ENCODE peak calls at places on chromosomes 6 and 20, in seven cellular contexts. O is OCI-LY7, R is hepatocyte, M is GM23338, L is PC-3, V is GM23248, U is HCT116. K is an unnamed sample.

GRCh38 chr6:81166770-81167169 is 585.7 kb downstream of the TENT5A start:
- DNase-seq in L (no peak), M (no peak), O (no peak), R (no peak), U (no peak), V (peak; percentile 75), K (no peak)

GRCh38 chr6:30450908-30451818 is 38.1 kb upstream of the HLA-E start:
- DNase-seq in M (peak; percentile 79), V (peak; percentile 73), U (no peak), L (no peak), O (no peak), R (peak; percentile 17), K (peak; percentile 31)

GRCh38 chr6:52416629-52417151 is 3.5 kb upstream of the EFHC1 start:
- DNase-seq in R (peak; percentile 67), L (peak; percentile 90), V (peak; percentile 80), U (peak; percentile 77), M (peak; percentile 77), O (peak; percentile 80), K (peak; percentile 56)

GRCh38 chr20:37390891-37391525 is 45.1 kb downstream of the SRC start:
- DNase-seq in U (no peak), M (no peak), V (no peak), L (no peak), O (no peak), R (no peak), K (no peak)

GRCh38 chr6:37456816-37457560 is 24.0 kb downstream of the CMTR1 start:
- DNase-seq in L (peak; percentile 44), R (no peak), M (no peak), O (no peak), U (no peak), V (peak; percentile 96), K (no peak)

GRCh38 chr20:50494428-50494827 is 15.8 kb upstream of the PTPN1 start:
- DNase-seq in O (no peak), V (no peak), R (no peak), U (no peak), M (no peak), L (no peak), K (no peak)

GRCh38 chr6:129110687-129111343 is 227.9 kb downstream of the LAMA2 start:
- DNase-seq in U (no peak), R (no peak), O (no peak), V (no peak), M (no peak), L (no peak), K (no peak)

GRCh38 chr6:129695373-129696027 is 14.5 kb downstream of the ARHGAP18 start:
- DNase-seq in U (no peak), O (no peak), R (no peak), V (no peak), M (no peak), L (no peak), K (no peak)

GRCh38 chr6:12241493-12242214 is 48.5 kb upstream of the EDN1 start:
- DNase-seq in R (peak; percentile 15), M (no peak), O (no peak), U (no peak), L (no peak), V (peak; percentile 36), K (no peak)

GRCh38 chr6:97947841-97948240 is 664.8 kb upstream of the MMS22L start:
- DNase-seq in R (peak; percentile 74), U (peak; percentile 82), M (no peak), V (peak; percentile 24), L (peak; percentile 95), O (no peak), K (no peak)

GRCh38 chr20:3670511-3670910 is 7.3 kb upstream of the GFRA4 start:
- DNase-seq in R (no peak), M (peak; percentile 44), U (no peak), V (peak; percentile 79), O (no peak), L (peak; percentile 17), K (peak; percentile 33)
- TF ChIP-seq EZH2phosphoT487 in R (no peak), M (no peak), U (no peak), V (no peak), O (no peak), L (no peak), K (no peak)

DNA sequence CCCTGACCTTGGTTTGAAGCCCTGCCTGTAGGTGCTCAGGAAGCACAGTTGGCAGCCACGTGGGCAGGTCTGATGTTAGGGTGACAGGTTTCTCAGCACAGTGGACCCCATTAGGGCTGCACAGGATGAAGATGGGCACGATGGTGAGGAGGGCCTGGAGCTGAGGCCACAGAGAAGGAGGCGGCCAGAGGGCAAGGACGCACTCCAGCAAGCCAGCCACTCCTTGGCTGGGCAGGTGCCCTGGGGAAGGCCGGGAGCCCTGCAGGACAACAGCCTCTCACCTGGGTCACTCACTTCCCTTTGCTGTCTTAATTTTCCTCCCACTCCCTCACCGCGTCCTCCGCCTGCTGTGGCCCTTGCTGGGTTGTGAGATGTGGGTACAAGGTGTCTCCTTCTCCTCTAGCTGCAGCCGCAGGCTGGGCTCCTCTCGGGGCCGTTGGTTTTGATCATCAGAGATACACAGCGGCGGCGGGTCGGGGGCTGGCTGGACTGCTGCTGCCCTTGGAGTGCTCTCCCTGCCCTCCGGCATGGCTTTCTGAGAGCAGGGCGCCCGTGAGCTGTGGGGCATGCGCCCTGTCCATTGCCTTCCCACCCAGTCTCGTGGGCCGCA is 5.7 kb downstream of the OSBPL2 start:
- DNase-seq in R (no peak), M (no peak), U (no peak), V (no peak), L (no peak), O (no peak), K (no peak)
- H4K20me1 ChIP-seq in R (peaks cover 96% of the 10 kb centered on the region), M (peaks cover 27% of the 10 kb centered on the region), U (no peaks in the 10 kb centered on the region), V (no peaks in the 10 kb centered on the region), L (peaks cover 34% of the 10 kb centered on the region), O (no peaks in the 10 kb centered on the region), K (peaks cover 100% of the 10 kb centered on the region)

GRCh38 chr6:122289721-122290501 is 109.5 kb upstream of the HSF2 start:
- DNase-seq in O (no peak), U (peak; percentile 13), L (peak; percentile 30), R (peak; percentile 32), M (peak; percentile 76), V (peak; percentile 42), K (peak; percentile 58)
- TF ChIP-seq EZH2phosphoT487 in O (no peak), U (no peak), L (no peak), R (no peak), M (no peak), V (no peak), K (no peak)

DNA sequence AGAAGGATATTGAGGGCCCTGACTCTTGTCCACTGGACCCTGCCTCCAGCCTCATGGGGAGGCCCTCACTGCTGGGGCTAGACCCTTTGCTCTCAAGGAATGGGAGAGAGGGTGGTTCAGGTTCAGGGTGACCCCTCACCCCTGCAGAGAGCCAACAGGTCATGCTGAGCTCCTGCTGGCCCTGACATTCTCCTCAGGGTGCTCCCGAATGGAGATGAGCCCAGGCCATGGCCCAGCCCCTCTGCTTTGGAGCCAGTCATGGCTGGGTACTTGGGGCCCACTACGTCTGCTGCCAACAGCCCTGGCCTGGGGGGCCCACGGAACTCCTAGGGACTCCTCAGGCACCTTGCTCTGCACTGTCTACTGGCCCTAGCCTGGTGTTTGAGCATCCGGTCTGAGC is 49.2 kb upstream of the MLN start:
- DNase-seq in U (no peak), R (no peak), L (no peak), M (no peak), V (no peak), O (no peak), K (no peak)
- H4K20me1 ChIP-seq in U (no peaks in the 10 kb centered on the region), R (no peaks in the 10 kb centered on the region), L (no peaks in the 10 kb centered on the region), M (no peaks in the 10 kb centered on the region), V (no peaks in the 10 kb centered on the region), O (no peaks in the 10 kb centered on the region), K (no peaks in the 10 kb centered on the region)

GRCh38 chr6:156886409-156886808 is 109.2 kb downstream of the ARID1B start:
- DNase-seq in M (no peak), R (no peak), V (no peak), U (no peak), L (no peak), O (peak; percentile 60), K (no peak)
- TF ChIP-seq EZH2phosphoT487 in M (no peak), R (no peak), V (no peak), U (no peak), L (no peak), O (no peak), K (no peak)

GRCh38 chr20:34082232-34082887 is 29.7 kb downstream of the EIF2S2 start:
- DNase-seq in O (no peak), M (no peak), R (no peak), U (no peak), L (no peak), V (no peak), K (no peak)

GRCh38 chr20:34083137-34083536 is 28.9 kb downstream of the EIF2S2 start:
- DNase-seq in R (peak; percentile 25), O (no peak), M (peak; percentile 17), L (peak; percentile 76), V (peak; percentile 96), U (no peak), K (no peak)

GRCh38 chr20:34085544-34086040 is 26.5 kb downstream of the EIF2S2 start:
- DNase-seq in L (no peak), M (no peak), U (no peak), V (no peak), O (no peak), R (no peak), K (no peak)

GRCh38 chr20:34083781-34084180 is 28.3 kb downstream of the EIF2S2 start:
- DNase-seq in L (no peak), R (no peak), M (no peak), U (no peak), O (peak; percentile 72), V (no peak), K (no peak)

DNA sequence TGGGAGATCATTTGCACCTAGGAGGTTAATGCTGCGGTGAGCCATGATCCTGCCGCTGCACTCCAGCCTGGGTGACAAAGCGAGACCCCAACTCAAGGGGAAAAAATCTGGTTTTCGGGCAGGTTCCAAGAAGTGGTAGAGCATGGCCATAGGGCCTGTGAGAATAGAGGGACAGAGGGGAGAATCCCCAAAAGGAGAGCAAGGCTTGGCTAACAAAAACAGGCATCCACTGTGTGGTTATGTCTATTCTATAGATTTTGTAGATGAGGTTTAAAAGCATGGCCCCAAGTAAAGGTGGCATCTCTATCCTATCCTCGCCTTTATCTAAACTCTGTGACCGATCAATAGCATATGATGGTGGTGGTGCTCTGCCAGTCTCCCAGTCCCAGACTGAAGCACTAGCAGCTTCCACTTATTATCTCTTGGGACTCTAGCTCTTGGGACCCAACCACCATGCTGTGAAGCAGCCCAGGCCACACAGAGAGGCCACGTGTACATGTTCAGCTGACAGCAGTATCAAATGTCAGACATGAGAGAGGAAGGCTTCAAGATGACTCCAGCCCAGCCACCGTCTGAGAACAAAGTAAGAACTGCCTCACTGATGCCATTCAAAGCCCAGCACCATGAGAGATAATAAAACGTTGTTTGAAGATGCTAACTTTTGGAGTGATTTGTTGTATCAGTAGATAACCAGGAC is 27.7 kb downstream of the EIF2S2 start:
- DNase-seq in V (no peak), L (no peak), O (peak; percentile 40), U (no peak), R (no peak), M (no peak), K (no peak)
- H4K20me1 ChIP-seq in V (peaks cover 5% of the 10 kb centered on the region), L (peaks cover 12% of the 10 kb centered on the region), O (no peaks in the 10 kb centered on the region), U (no peaks in the 10 kb centered on the region), R (peaks cover 11% of the 10 kb centered on the region), M (peaks cover 10% of the 10 kb centered on the region), K (peaks cover 15% of the 10 kb centered on the region)

K was measured in neural progenitor cell.